ENCODE peak calls at places on chromosomes 7 and 10, in eight cellular contexts. S, L, C, E, F, X, A and U are unnamed samples.

GRCh38 chr10:89813546-89813945 is 112.2 kb downstream of the KIF20B start:
- DNase-seq in C (no peak), L (no peak), S (no peak), X (no peak), E (no peak), F (no peak), A (no peak), U (no peak)

GRCh38 chr7:143385891-143386781 is 5.0 kb downstream of the ZYX start:
- DNase-seq in X (no peak), F (no peak), L (no peak), E (no peak), A (no peak), S (no peak), C (no peak), U (no peak)

GRCh38 chr10:103125323-103126267 is 67.5 kb downstream of the NT5C2 start:
- DNase-seq in C (no peak), X (no peak), F (no peak), S (no peak), A (peak), L (no peak), E (peak), U (no peak)

GRCh38 chr10:47231414-47231813 is 68.6 kb upstream of the GDF10 start:
- DNase-seq in C (no peak), F (no peak), A (no peak), E (no peak), X (no peak), S (no peak), L (no peak), U (no peak)

GRCh38 chr10:8424555-8425201 is 370.2 kb downstream of the GATA3 start:
- DNase-seq in C (no peak), F (no peak), X (no peak), L (no peak), S (no peak), E (peak), A (no peak), U (no peak)

GRCh38 chr10:125160856-125161569 is 650 bp upstream of the CTBP2 start:
- DNase-seq in S (no peak), L (peak), X (peak), C (peak), E (peak), F (peak), A (peak), U (peak)

GRCh38 chr10:52347327-52347667 is 33.2 kb downstream of the DKK1 start:
- DNase-seq in L (no peak), S (no peak), E (no peak), F (no peak), C (no peak), A (no peak), X (no peak), U (no peak)

GRCh38 chr7:156106107-156106426 is 293.8 kb upstream of the SHH start:
- DNase-seq in X (no peak), C (no peak), S (no peak), A (no peak), L (no peak), F (no peak), E (no peak), U (no peak)

GRCh38 chr7:151924508-151924907 is 31.7 kb upstream of the GALNTL5 start:
- DNase-seq in F (no peak), S (no peak), C (no peak), A (no peak), X (peak), L (no peak), E (no peak), U (no peak)

GRCh38 chr10:16816830-16817124 is 447 bp downstream of the RSU1 start:
- DNase-seq in S (no peak), C (no peak), X (peak), E (no peak), F (no peak), L (no peak), A (no peak), U (no peak)

GRCh38 chr7:108114117-108114841 is 15.9 kb downstream of the LAMB4 start:
- DNase-seq in A (no peak), F (no peak), L (no peak), E (no peak), X (no peak), C (peak), S (no peak), U (peak)

GRCh38 chr7:111929258-111929657 is 276.9 kb downstream of the DOCK4 start:
- DNase-seq in C (no peak), A (no peak), L (no peak), X (no peak), S (no peak), E (no peak), F (no peak), U (no peak)

GRCh38 chr10:119441151-119441821 is 101.2 kb downstream of the RGS10 start:
- DNase-seq in E (no peak), L (peak), S (peak), X (no peak), F (no peak), C (no peak), A (peak), U (no peak)

GRCh38 chr7:139619367-139619657 is 95.8 kb downstream of the CLEC2L start:
- DNase-seq in X (no peak), A (peak), S (peak), L (no peak), C (peak), F (no peak), E (no peak), U (no peak)
- TF ChIP-seq CTCF in X (no peak), A (no peak), S (no peak), L (no peak), C (no peak), F (no peak), E (no peak), U (no peak)

GRCh38 chr7:124879103-124879502 is 50.5 kb downstream of the POT1 start:
- DNase-seq in F (no peak), X (no peak), A (no peak), S (no peak), C (no peak), L (no peak), E (no peak), U (no peak)
- TF ChIP-seq CTCF in F (no peak), X (no peak), A (no peak), S (no peak), C (no peak), L (no peak), E (no peak), U (no peak)

DNA sequence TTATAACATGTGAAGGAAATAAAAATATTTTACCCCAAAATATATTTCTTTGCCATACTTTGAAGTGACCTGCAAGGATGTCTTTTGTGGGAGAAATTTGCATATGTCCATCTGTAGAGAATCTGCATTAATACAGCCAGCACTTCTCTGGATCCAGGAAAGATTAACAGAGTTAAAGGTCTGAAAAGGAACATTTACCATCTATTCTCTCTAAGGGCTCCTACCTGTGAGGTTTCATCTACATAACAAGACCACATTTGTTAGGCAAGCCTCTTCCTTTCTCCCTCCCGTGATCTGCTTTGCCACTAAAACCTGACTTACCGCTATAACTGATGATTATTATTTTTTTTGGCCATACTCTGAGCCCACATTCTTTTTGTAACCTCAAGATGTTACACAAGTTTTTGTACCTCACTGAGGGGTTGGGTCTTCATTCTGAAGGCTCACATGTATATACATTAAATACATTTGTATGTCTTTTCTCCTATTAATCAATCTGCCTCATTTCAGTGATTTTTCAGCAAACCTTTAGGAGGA is 129.4 kb downstream of the AKR1D1 start:
- DNase-seq in S (no peak), C (no peak), E (no peak), L (no peak), A (no peak), X (no peak), F (no peak), U (no peak)
- TF ChIP-seq CTCF in S (no peak), C (no peak), E (no peak), L (no peak), A (no peak), X (no peak), F (no peak), U (no peak)

GRCh38 chr10:64271983-64272382 is 750.8 kb downstream of the REEP3 start:
- DNase-seq in X (peak), C (peak), E (no peak), L (no peak), S (no peak), F (no peak), A (no peak), U (no peak)
- TF ChIP-seq CTCF in X (no peak), C (peak), E (no peak), L (no peak), S (no peak), F (peak), A (peak), U (peak)

GRCh38 chr7:115850774-115851173 is 179.8 kb downstream of the TFEC start:
- DNase-seq in X (no peak), F (no peak), A (no peak), C (no peak), E (no peak), L (no peak), S (no peak), U (no peak)

DNA sequence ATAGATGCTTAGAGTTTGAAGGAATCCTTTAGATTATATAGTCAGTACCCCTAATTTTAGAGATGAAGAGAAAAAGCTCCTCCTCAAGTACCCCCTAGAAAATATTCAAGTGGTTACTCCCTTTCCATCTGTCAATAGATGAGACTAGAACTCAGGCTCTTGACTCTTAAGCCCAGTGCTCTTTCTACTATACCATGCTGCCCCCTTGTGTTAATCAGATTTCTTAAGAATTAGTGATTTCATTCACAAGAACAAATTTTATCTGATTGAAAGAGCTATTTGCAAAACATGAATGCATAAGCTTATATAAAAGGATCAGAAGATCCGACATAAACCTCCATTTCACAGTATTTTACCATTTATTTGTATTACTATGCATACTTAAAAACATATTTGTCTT is 179.3 kb downstream of the TFEC start:
- DNase-seq in A (peak), X (no peak), C (peak), S (peak), L (no peak), E (no peak), F (no peak), U (no peak)
- TF ChIP-seq CTCF in A (no peak), X (no peak), C (peak), S (peak), L (no peak), E (peak), F (peak), U (peak)

GRCh38 chr7:80918909-80919721 is at the start of gene SEMA3C:
- DNase-seq in A (peak), F (peak), X (peak), S (peak), C (peak), L (peak), E (no peak), U (peak)

GRCh38 chr7:80922254-80923049 is 3.6 kb upstream of the SEMA3C start:
- DNase-seq in C (peak), X (peak), A (no peak), F (no peak), L (no peak), E (no peak), S (no peak), U (no peak)

GRCh38 chr7:80921130-80921529 is 2.3 kb upstream of the SEMA3C start:
- DNase-seq in L (no peak), X (peak), F (no peak), A (no peak), C (peak), E (no peak), S (no peak), U (no peak)

GRCh38 chr7:80918406-80918805 is 445 bp downstream of the SEMA3C start:
- DNase-seq in X (peak), A (peak), E (no peak), L (no peak), C (peak), F (no peak), S (no peak), U (no peak)

DNA sequence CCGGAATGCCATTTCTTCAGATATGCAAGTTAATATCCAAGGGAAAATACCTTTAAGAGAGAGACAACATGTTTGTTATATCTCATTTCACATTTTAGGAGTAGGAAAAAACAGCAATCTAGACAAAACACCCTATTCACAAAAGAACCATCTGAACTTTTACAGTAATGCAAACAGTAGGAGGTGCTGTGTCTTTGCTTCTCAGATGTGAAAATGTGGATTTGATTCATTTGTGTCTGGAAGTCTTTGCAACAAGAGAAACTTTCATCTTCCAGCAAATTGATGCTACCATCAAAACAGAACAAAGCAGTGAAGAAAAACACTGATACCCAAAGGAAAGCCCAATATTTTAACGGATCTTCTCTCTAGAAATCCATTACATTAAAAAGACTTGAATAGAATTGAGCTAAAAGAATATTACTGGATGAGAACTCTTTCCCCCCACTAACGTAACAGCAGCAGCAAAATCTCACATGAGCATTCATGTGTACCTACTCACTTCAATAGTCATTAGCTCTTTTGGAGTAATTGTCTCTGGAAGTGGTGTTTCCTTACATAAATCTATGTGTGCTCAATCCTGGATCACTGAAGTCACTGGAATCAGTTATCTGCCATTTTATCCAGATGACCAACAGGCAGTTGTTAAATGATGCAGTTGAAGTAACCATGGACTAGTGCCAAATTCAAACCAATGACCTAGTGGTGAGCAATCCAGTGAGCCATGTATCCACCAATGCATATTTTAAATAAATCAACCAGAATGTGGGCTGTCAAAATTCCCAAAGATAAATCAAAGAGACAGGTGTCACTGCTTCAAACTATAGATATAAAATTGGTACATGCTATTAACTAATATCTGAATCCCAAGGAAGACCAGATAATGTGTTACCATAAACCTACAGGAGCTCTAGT is 1.8 kb downstream of the SEMA3C start:
- DNase-seq in A (peak), X (no peak), E (no peak), C (peak), S (no peak), F (no peak), L (no peak), U (no peak)
- TF ChIP-seq CTCF in A (peak), X (no peak), E (no peak), C (peak), S (peak), F (peak), L (no peak), U (no peak)

DNA sequence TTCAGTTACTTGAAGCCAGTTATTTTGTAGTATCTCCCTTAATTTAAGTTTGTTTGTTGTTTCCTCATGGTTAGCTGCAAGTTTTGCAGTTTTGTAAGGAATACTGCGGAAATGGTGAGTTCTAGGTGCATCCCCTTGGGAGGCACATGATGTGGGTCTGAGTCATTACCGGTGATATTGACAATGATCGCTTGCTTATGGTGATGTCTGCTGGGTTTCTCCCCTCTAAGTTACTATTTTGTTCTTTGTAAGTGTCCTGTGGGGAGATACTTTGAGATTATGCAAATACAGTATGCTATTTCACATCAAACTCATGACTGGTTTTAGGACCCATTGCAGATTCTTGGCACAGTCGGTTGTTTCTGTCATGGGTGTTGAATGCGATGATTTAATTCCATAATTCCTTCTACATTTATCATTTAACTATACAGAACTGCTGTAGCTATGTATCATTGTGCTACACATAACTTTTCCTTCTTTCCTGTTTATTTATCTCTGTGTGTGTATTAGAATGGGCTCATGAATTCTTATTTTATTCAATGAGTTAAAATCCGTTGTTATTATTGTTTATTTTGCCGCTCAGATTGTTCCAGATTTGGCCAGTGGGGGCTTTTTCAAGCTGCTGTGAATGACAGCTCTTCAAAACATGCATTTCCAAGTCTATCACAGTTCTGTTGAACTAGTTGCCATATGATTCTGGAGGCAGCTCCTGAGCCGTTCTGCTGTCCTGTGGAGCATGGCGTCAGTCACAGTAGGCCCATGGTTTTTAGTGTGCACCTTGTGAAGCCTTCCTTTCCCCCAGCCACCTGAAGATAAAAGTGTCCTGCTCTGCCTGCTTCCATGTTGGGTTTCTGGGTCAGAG is 18.4 kb downstream of the TSPAN14 start:
- DNase-seq in L (no peak), C (no peak), E (no peak), A (peak), F (no peak), X (no peak), S (peak), U (no peak)
- TF ChIP-seq CTCF in L (no peak), C (no peak), E (no peak), A (no peak), F (no peak), X (no peak), S (no peak), U (no peak)

DNA sequence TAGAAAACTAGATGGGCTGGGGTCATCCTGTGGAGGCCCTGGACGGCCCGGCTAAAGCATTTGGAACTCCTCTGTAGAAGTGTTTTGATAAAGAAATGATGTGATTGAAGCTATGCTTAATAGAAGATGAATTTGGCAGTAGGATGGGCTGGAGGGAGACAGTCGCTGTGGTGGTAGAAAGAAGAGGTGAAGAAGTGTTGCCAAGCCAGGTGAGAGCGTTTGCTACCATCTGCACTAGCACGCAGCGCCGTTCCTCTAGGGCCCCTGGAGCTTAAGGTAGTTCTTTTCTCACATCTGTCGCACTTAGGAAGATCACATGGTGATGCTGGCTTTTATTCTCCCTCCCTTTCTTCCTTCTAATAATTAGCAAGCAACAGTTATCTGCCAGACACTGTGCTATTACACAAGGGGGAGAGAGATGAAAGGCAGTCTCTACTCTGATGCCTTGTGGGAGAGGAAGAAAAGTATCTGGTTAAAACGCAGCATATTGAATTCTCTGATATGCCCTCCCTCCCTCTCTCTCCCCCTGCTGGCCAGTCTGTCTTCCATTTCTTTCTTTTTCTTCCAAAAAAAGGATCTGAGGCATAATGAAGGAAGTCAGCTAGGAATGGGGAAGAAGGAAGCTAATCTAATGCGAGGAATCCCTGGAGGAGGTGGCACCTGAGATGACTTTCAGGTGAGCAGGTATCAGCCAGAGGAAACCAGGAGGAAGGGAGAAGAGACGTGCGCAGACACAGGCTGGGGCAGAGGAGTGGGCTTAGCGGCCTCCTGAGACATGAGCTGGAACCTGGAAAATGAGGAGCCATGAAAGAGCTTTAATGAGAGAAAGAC is 162.3 kb upstream of the KLF14 start:
- DNase-seq in C (no peak), A (no peak), S (no peak), L (no peak), X (no peak), F (no peak), E (no peak), U (peak)
- TF ChIP-seq CTCF in C (peak), A (peak), S (peak), L (no peak), X (no peak), F (no peak), E (peak), U (no peak)

GRCh38 chr10:54985732-54986131 is 184.7 kb upstream of the PCDH15 start:
- DNase-seq in A (peak), S (no peak), F (no peak), X (no peak), C (peak), E (no peak), L (no peak), U (no peak)
- TF ChIP-seq CTCF in A (peak), S (no peak), F (peak), X (no peak), C (peak), E (peak), L (no peak), U (peak)

GRCh38 chr10:132536964-132537712 is 449 bp upstream of the INPP5A start:
- DNase-seq in E (peak), X (peak), C (peak), F (peak), L (peak), S (peak), A (peak), U (peak)
- TF ChIP-seq CTCF in E (peak), X (peak), C (no peak), F (peak), L (peak), S (no peak), A (peak), U (no peak)